ENCODE peak calls at places on chromosomes 13 and 19, in five cellular contexts. One of them, this sample, is unnamed.

GRCh38 chr13:21738636-21739035 is 67.8 kb downstream of the FGF9 start:
- DNase-seq in endothelial cell of umbilical vein: no peak
- DNase-seq in K562: no peak
- DNase-seq in HCT116: no peak
- DNase-seq in transverse colon: no peak
- DNase-seq in this sample: no peak

GRCh38 chr19:15577184-15577771 is 37.7 kb upstream of the CYP4F8 start:
- DNase-seq in transverse colon: no peak
- DNase-seq in K562: no peak
- DNase-seq in endothelial cell of umbilical vein: no peak
- DNase-seq in HCT116: no peak
- DNase-seq in this sample: no peak

GRCh38 chr19:15280048-15280725 is 47.9 kb upstream of the EPHX3 start:
- DNase-seq in HCT116: no peak
- DNase-seq in transverse colon: no peak
- DNase-seq in endothelial cell of umbilical vein: no peak
- DNase-seq in K562: no peak
- DNase-seq in this sample: no peak

GRCh38 chr13:76338003-76338402 is 548.2 kb downstream of the KCTD12 start:
- DNase-seq in K562: no peak
- DNase-seq in endothelial cell of umbilical vein: no peak
- DNase-seq in transverse colon: no peak
- DNase-seq in HCT116: no peak
- DNase-seq in this sample: no peak

GRCh38 chr19:19034204-19034624 is 811 bp downstream of the ARMC6 start:
- DNase-seq in transverse colon: peak; percentile 78
- DNase-seq in K562: peak; percentile 82
- DNase-seq in HCT116: peak; percentile 60
- DNase-seq in endothelial cell of umbilical vein: peak; percentile 53
- DNase-seq in this sample: no peak

GRCh38 chr19:58128041-58128685 is 22.4 kb downstream of the ZNF329 start:
- DNase-seq in transverse colon: no peak
- DNase-seq in endothelial cell of umbilical vein: no peak
- DNase-seq in HCT116: no peak
- DNase-seq in K562: no peak
- DNase-seq in this sample: no peak

GRCh38 chr19:42634409-42635232 is 39.9 kb upstream of the CEACAM8 start:
- DNase-seq in K562: peak; percentile 48
- DNase-seq in transverse colon: peak; percentile 12
- DNase-seq in HCT116: peak; percentile 29
- DNase-seq in endothelial cell of umbilical vein: peak; percentile 2
- DNase-seq in this sample: no peak

GRCh38 chr13:80716610-80717081 is 375.7 kb upstream of the SPRY2 start:
- DNase-seq in transverse colon: no peak
- DNase-seq in endothelial cell of umbilical vein: peak; percentile 28
- DNase-seq in K562: no peak
- DNase-seq in HCT116: no peak
- DNase-seq in this sample: no peak

GRCh38 chr13:104809483-104809882 is 1726.0 kb downstream of the EFNB2 start:
- DNase-seq in K562: no peak
- DNase-seq in transverse colon: no peak
- DNase-seq in endothelial cell of umbilical vein: no peak
- DNase-seq in HCT116: no peak
- DNase-seq in this sample: no peak

GRCh38 chr19:3186377-3186688 is 603 bp downstream of the NCLN start:
- DNase-seq in transverse colon: no peak
- DNase-seq in K562: no peak
- DNase-seq in HCT116: no peak
- DNase-seq in endothelial cell of umbilical vein: peak; percentile 14
- DNase-seq in this sample: no peak

GRCh38 chr19:2428756-2429711 is 1.6 kb upstream of the TIMM13 start:
- DNase-seq in endothelial cell of umbilical vein: no peak
- DNase-seq in transverse colon: no peak
- DNase-seq in K562: no peak
- DNase-seq in HCT116: no peak
- DNase-seq in this sample: no peak

GRCh38 chr13:60577761-60578160 is 180.7 kb downstream of the TDRD3 start:
- DNase-seq in transverse colon: no peak
- DNase-seq in K562: no peak
- DNase-seq in endothelial cell of umbilical vein: no peak
- DNase-seq in HCT116: no peak
- DNase-seq in this sample: no peak

GRCh38 chr19:27738569-27739193 is 1474.3 kb downstream of the UQCRFS1 start:
- DNase-seq in endothelial cell of umbilical vein: no peak
- DNase-seq in transverse colon: no peak
- DNase-seq in HCT116: no peak
- DNase-seq in K562: no peak
- DNase-seq in this sample: no peak

GRCh38 chr13:51937320-51938290 is 73.6 kb downstream of the ATP7B start:
- DNase-seq in HCT116: no peak
- DNase-seq in K562: no peak
- DNase-seq in transverse colon: no peak
- DNase-seq in endothelial cell of umbilical vein: no peak
- DNase-seq in this sample: no peak

GRCh38 chr13:103195762-103196161 is 129.5 kb upstream of the SLC10A2 start:
- DNase-seq in K562: no peak
- DNase-seq in HCT116: no peak
- DNase-seq in endothelial cell of umbilical vein: no peak
- DNase-seq in transverse colon: no peak
- DNase-seq in this sample: no peak

GRCh38 chr13:103190841-103191240 is 124.6 kb upstream of the SLC10A2 start:
- DNase-seq in HCT116: no peak
- DNase-seq in K562: no peak
- DNase-seq in endothelial cell of umbilical vein: no peak
- DNase-seq in transverse colon: no peak
- DNase-seq in this sample: no peak

GRCh38 chr13:103199380-103200088 is 133.3 kb upstream of the SLC10A2 start:
- DNase-seq in endothelial cell of umbilical vein: no peak
- DNase-seq in transverse colon: no peak
- DNase-seq in HCT116: no peak
- DNase-seq in K562: no peak
- DNase-seq in this sample: no peak

GRCh38 chr13:103200118-103200885 is 134.1 kb upstream of the SLC10A2 start:
- DNase-seq in HCT116: no peak
- DNase-seq in K562: no peak
- DNase-seq in endothelial cell of umbilical vein: no peak
- DNase-seq in transverse colon: no peak
- DNase-seq in this sample: no peak

DNA sequence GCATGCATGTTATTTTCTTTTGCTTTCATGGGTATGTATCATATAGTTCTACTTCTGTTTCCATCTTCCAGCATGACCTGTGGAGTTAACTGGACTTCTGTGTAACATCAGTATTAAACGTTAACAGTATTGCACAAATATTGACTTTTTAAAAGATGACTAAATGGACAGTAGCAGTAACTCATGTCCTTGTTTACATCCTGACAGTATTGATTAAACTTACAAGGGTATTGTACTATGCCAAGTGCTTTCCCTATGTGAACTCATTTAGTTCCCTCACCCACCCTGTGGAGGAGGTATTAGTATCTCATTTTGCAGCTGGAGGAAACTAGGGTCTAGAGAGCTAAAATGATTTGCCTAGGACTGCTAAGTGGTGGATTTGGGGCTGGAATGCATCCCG is 128.7 kb upstream of the SLC10A2 start:
- DNase-seq in HCT116: no peak
- DNase-seq in endothelial cell of umbilical vein: no peak
- DNase-seq in transverse colon: no peak
- DNase-seq in K562: no peak
- DNase-seq in this sample: no peak
- H3K27ac ChIP-seq in HCT116: no peak overlapping the region
- H3K27ac ChIP-seq in endothelial cell of umbilical vein: no peak overlapping the region
- H3K27ac ChIP-seq in transverse colon: no peak overlapping the region
- H3K27ac ChIP-seq in K562: no peak overlapping the region
- H3K27ac ChIP-seq in this sample: no peak overlapping the region

GRCh38 chr19:13839938-13840750 is 36.8 kb upstream of the NANOS3 start:
- DNase-seq in transverse colon: peak; percentile 91
- DNase-seq in HCT116: no peak
- DNase-seq in endothelial cell of umbilical vein: peak; percentile 47
- DNase-seq in K562: no peak
- DNase-seq in this sample: no peak

GRCh38 chr19:13843104-13843921 is 33.6 kb upstream of the NANOS3 start:
- DNase-seq in K562: no peak
- DNase-seq in endothelial cell of umbilical vein: peak; percentile 59
- DNase-seq in transverse colon: peak; percentile 75
- DNase-seq in HCT116: no peak
- DNase-seq in this sample: no peak

GRCh38 chr19:13842294-13843103 is 34.4 kb upstream of the NANOS3 start:
- DNase-seq in K562: peak; percentile 80
- DNase-seq in endothelial cell of umbilical vein: peak; percentile 70
- DNase-seq in transverse colon: peak; percentile 88
- DNase-seq in HCT116: no peak
- DNase-seq in this sample: no peak

GRCh38 chr19:13840751-13841338 is 36.1 kb upstream of the NANOS3 start:
- DNase-seq in K562: no peak
- DNase-seq in transverse colon: no peak
- DNase-seq in HCT116: no peak
- DNase-seq in endothelial cell of umbilical vein: no peak
- DNase-seq in this sample: no peak

DNA sequence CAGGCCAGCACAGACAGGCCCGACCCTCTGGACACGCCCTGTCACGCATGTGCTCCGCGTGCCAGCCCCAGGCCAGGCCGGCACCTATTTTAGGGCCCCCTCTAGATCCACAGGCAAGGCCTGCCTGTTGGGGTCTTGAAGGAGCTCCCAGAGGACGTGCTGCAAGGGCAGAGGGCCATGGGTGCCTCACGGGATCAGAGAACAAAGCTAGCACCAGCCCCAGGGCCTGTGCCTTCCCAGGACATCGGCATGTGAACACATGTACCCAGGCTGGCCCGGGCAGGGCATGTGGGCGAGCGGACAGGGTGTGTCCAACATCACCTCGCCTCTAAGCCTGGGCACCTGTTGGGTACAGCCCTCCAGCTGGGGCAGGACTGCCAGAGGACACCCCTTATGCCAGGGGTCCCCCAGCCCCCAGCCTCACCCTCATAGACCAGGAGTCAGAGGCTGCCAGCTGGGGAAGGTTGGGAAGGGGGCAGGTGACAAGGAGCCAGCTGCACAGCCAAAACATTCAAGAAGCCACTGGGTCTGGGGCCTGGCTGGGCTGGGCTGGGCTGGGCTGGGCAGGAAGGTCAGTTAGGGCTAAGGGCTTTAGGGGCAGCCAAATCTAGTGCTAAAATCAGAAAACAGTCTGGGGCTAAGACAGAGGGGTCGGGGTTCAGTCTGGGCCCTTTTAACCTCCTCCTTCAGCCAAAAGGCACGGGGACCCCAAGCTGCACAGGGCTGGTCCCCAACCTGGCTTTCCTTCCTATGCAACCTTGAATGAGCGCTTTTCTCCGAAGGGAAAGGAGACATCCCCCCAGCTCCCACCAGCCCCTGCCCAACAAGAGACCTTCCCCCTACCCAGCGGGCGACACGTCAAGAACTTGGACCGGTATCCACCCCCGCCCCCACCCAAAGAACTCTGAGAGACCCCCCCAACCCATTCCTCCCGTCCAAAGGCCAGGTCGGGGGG is 35.3 kb upstream of the NANOS3 start:
- DNase-seq in HCT116: no peak
- DNase-seq in transverse colon: peak; percentile 84
- DNase-seq in K562: no peak
- DNase-seq in endothelial cell of umbilical vein: no peak
- DNase-seq in this sample: no peak
- TF ChIP-seq POLR2AphosphoS5 in HCT116: peak; percentile 4
- TF ChIP-seq POLR2AphosphoS5 in transverse colon: no peak
- TF ChIP-seq POLR2AphosphoS5 in K562: no peak
- TF ChIP-seq POLR2AphosphoS5 in endothelial cell of umbilical vein: peak; percentile 23
- TF ChIP-seq POLR2AphosphoS5 in this sample: peak; percentile 71

GRCh38 chr19:49590071-49590970 is 661 bp upstream of the PRR12 start:
- DNase-seq in endothelial cell of umbilical vein: peak; percentile 96
- DNase-seq in K562: peak; percentile 98
- DNase-seq in HCT116: peak; percentile 97
- DNase-seq in transverse colon: peak; percentile 98
- DNase-seq in this sample: peak; percentile 99
- TF ChIP-seq POLR2A in endothelial cell of umbilical vein: peak; percentile 85
- TF ChIP-seq POLR2A in K562: peak; percentile 97
- TF ChIP-seq POLR2A in HCT116: peak; percentile 90
- TF ChIP-seq POLR2A in transverse colon: peak; percentile 85
- TF ChIP-seq POLR2A in this sample: no peak

DNA sequence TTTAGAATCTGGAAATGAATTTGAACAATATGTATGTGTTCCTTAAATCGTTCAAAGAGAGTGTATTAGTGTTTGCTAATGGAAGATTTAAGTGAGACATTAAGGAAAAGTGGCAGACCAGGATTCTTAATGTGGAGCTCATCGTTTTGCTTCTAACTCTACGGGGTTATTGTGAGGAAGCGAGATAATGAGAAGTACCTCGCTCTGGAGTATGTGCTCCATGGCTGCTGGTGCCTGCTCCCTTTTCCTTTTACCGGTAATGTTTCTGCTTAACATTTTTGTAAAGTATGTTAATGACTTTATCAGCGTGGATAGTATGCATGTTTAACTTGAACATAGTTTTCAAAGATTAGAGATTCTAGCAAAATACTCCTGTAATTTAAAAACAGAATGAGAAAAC is 13.7 kb downstream of the KLF5 start:
- DNase-seq in endothelial cell of umbilical vein: no peak
- DNase-seq in K562: no peak
- DNase-seq in HCT116: no peak
- DNase-seq in transverse colon: no peak
- DNase-seq in this sample: no peak
- H3K27ac ChIP-seq in endothelial cell of umbilical vein: no peak overlapping the region
- H3K27ac ChIP-seq in K562: no peak overlapping the region
- H3K27ac ChIP-seq in HCT116: no peak overlapping the region
- H3K27ac ChIP-seq in transverse colon: peak overlapping the region; percentile 88
- H3K27ac ChIP-seq in this sample: no peak overlapping the region

GRCh38 chr13:73754727-73755292 is 379.4 kb downstream of the KLF12 start:
- DNase-seq in HCT116: peak; percentile 40
- DNase-seq in endothelial cell of umbilical vein: peak; percentile 79
- DNase-seq in K562: peak; percentile 14
- DNase-seq in transverse colon: no peak
- DNase-seq in this sample: no peak

GRCh38 chr13:73754241-73754640 is 380.0 kb downstream of the KLF12 start:
- DNase-seq in HCT116: no peak
- DNase-seq in endothelial cell of umbilical vein: peak; percentile 6
- DNase-seq in K562: no peak
- DNase-seq in transverse colon: no peak
- DNase-seq in this sample: no peak

DNA sequence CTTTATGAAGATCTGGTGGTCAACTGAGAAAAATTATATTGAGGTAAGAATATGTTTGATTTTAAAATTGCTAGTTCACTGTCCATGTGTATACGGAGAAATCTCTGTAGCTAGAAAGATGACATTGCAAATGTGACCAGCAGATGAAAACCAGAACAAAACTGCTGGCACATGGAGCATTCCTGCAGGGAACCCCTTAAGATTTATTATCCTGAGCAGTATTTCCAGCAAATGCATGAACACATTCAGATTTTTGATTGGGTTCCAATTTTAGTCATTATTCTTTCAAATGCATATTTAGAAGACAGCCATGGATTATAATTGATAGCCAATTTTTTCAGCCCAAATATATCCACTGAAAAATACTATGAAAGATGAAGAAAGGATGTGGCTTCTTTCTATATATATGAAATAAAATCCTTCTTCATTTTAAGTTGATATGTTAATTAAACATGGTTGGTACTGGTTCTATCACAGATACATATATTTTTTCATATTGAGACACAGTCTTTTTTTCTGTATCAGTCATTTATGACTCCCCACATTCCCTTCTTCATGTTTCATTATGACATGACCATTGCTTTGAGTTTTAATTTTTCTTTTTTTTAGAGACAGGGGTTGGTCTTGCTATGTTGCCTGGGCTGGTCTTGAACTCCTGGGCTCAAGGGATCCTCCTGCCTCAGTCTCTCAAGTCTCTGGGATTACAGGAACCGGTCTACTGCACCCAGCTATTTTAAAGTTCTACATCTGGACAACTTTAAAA is 376.6 kb downstream of the KLF12 start:
- DNase-seq in HCT116: no peak
- DNase-seq in transverse colon: no peak
- DNase-seq in endothelial cell of umbilical vein: no peak
- DNase-seq in K562: no peak
- DNase-seq in this sample: no peak
- TF ChIP-seq POLR2AphosphoS5 in HCT116: no peak
- TF ChIP-seq POLR2AphosphoS5 in transverse colon: peak; percentile 74
- TF ChIP-seq POLR2AphosphoS5 in endothelial cell of umbilical vein: no peak
- TF ChIP-seq POLR2AphosphoS5 in K562: no peak
- TF ChIP-seq POLR2AphosphoS5 in this sample: no peak